ENCODE peak calls at places on chromosomes 16 and 17, in nine cellular contexts. B is transverse colon, R is suprapubic skin, J is stomach, A is SK-N-SH, V is tibial nerve, W is A549, L is ovary, Y is HepG2. C is an unnamed sample.
A peak's percentile ranks its signal among the peaks of the same experiment; 100 is the strongest.

GRCh38 chr17:14297161-14297851 is 3.6 kb upstream of the HS3ST3B1 start:
- DNase-seq in B (no peak), R (no peak), J (peak; percentile 38), A (peak; percentile 50), V (no peak), W (peak; percentile 59), L (peak; percentile 70), Y (peak; percentile 48), C (no peak)

GRCh38 chr16:51734220-51734619 is 583.1 kb upstream of the SALL1 start:
- DNase-seq in B (no peak), R (no peak), J (no peak), A (no peak), V (no peak), W (no peak), L (no peak), Y (no peak), C (no peak)

GRCh38 chr16:87956169-87956770 is 5.0 kb downstream of the BANP start:
- DNase-seq in B (peak; percentile 53), R (no peak), J (no peak), A (no peak), V (no peak), W (no peak), L (no peak), Y (no peak), C (no peak)

GRCh38 chr16:2213817-2214720 is 571 bp downstream of the PGP start:
- DNase-seq in B (no peak), R (no peak), J (no peak), A (peak; percentile 55), V (no peak), W (no peak), L (peak; percentile 58), Y (no peak), C (no peak)

GRCh38 chr16:977096-977701 is 4.4 kb upstream of the SOX8 start:
- DNase-seq in B (no peak), R (no peak), J (no peak), A (peak; percentile 55), V (no peak), W (no peak), L (peak; percentile 63), Y (no peak), C (peak; percentile 85)

GRCh38 chr16:77304134-77304533 is 104.9 kb downstream of the SYCE1L start:
- DNase-seq in B (no peak), R (no peak), J (no peak), A (no peak), V (no peak), W (no peak), L (no peak), Y (no peak), C (no peak)

GRCh38 chr17:41717408-41718286 is 5.5 kb downstream of the GAST start:
- DNase-seq in B (no peak), R (no peak), J (no peak), A (no peak), V (no peak), W (no peak), L (no peak), Y (no peak), C (no peak)

GRCh38 chr16:11063432-11064201 is 119.3 kb downstream of the CLEC16A start:
- DNase-seq in B (no peak), R (no peak), J (no peak), A (no peak), V (no peak), W (no peak), L (no peak), Y (no peak), C (peak; percentile 7)

GRCh38 chr17:28716740-28717577 is 709 bp downstream of the RAB34 start:
- DNase-seq in B (no peak), R (no peak), J (no peak), A (no peak), V (no peak), W (no peak), L (peak; percentile 75), Y (no peak), C (peak; percentile 82)

GRCh38 chr17:28715217-28715616 is 2.5 kb downstream of the RAB34 start:
- DNase-seq in B (no peak), R (no peak), J (no peak), A (no peak), V (no peak), W (no peak), L (no peak), Y (no peak), C (no peak)

GRCh38 chr17:28718990-28719433 is 773 bp upstream of the RPL23A start:
- DNase-seq in B (no peak), R (no peak), J (no peak), A (no peak), V (peak; percentile 21), W (no peak), L (no peak), Y (no peak), C (no peak)

GRCh38 chr17:28718317-28718672 is 627 bp upstream of the RAB34 start:
- DNase-seq in B (no peak), R (no peak), J (no peak), A (no peak), V (no peak), W (no peak), L (no peak), Y (no peak), C (no peak)

DNA sequence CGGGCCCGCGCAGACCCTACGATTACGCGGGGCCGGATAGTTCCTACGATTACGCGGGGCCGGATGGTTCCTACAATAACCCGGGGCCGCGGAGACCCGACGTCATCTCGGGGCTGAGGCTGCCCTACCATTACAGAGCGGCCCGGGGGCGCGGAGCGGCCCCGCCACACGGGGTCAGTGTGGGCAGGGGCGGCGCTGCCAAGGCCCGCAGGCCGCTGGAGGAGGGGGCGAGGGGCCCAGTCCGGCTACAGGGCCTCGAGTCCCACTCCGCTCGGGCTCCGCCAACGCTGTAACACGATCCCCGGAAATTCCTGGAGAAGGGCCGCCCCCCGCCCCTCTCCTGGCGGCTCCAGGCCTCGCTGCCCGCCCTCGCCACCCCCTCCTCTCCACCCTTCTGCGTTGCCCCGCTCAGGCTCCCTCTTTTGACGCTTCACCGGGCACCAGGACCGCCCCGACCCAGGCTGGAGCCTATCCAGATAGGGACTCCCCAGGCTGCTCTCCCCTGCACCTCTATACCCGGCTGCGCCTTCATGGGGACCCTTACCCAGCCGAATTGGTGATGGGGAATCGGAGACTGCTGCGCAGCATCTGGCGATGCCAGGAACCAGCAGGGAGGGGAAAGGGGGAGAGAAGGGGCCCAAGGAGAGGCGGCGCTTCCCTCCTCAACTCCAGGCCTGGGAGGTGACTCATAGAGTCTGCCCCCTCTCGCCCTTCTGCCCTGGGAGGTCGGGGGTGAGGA is at the start of gene RAB34:
- DNase-seq in B (peak; percentile 56), R (peak; percentile 85), J (peak; percentile 47), A (no peak), V (peak; percentile 54), W (peak; percentile 73), L (peak; percentile 92), Y (no peak), C (peak; percentile 92)
- TF ChIP-seq EP300 in B (no peak), R (no peak), J (no peak), A (no peak), V (peak; percentile 71), W (no peak), L (no peak), Y (no peak), C (no peak)

GRCh38 chr16:12259258-12259657 is 282.7 kb downstream of the SNX29 start:
- DNase-seq in B (no peak), R (no peak), J (no peak), A (no peak), V (no peak), W (no peak), L (no peak), Y (no peak), C (no peak)

GRCh38 chr16:12255919-12256665 is 279.6 kb downstream of the SNX29 start:
- DNase-seq in B (no peak), R (no peak), J (no peak), A (no peak), V (no peak), W (no peak), L (no peak), Y (no peak), C (no peak)

GRCh38 chr16:12256880-12257279 is 280.3 kb downstream of the SNX29 start:
- DNase-seq in B (no peak), R (no peak), J (no peak), A (no peak), V (no peak), W (no peak), L (no peak), Y (no peak), C (no peak)

GRCh38 chr16:12258806-12259205 is 282.3 kb downstream of the SNX29 start:
- DNase-seq in B (no peak), R (no peak), J (no peak), A (no peak), V (no peak), W (no peak), L (no peak), Y (no peak), C (no peak)

GRCh38 chr16:12257926-12258561 is 281.5 kb downstream of the SNX29 start:
- DNase-seq in B (peak; percentile 77), R (no peak), J (no peak), A (no peak), V (no peak), W (no peak), L (no peak), Y (peak; percentile 95), C (no peak)
- H3K4me1 ChIP-seq in B (peaks cover 11% of the 10 kb centered on the region), R (no peaks in the 10 kb centered on the region), J (peaks cover 5% of the 10 kb centered on the region), A (no peaks in the 10 kb centered on the region), V (no peaks in the 10 kb centered on the region), W (peaks cover 10% of the 10 kb centered on the region), L (peaks cover 16% of the 10 kb centered on the region), Y (peaks cover 66% of the 10 kb centered on the region), C (peaks cover 11% of the 10 kb centered on the region)

GRCh38 chr17:69722518-69722917 is 308.0 kb downstream of the MAP2K6 start:
- DNase-seq in B (no peak), R (no peak), J (no peak), A (no peak), V (no peak), W (no peak), L (no peak), Y (no peak), C (no peak)

GRCh38 chr17:69725125-69725524 is 310.6 kb downstream of the MAP2K6 start:
- DNase-seq in B (no peak), R (no peak), J (no peak), A (no peak), V (no peak), W (no peak), L (no peak), Y (no peak), C (no peak)

GRCh38 chr17:69724236-69724635 is 309.7 kb downstream of the MAP2K6 start:
- DNase-seq in B (no peak), R (no peak), J (no peak), A (no peak), V (no peak), W (no peak), L (no peak), Y (no peak), C (no peak)

GRCh38 chr17:69723316-69723715 is 308.8 kb downstream of the MAP2K6 start:
- DNase-seq in B (no peak), R (no peak), J (no peak), A (no peak), V (no peak), W (no peak), L (no peak), Y (no peak), C (no peak)

DNA sequence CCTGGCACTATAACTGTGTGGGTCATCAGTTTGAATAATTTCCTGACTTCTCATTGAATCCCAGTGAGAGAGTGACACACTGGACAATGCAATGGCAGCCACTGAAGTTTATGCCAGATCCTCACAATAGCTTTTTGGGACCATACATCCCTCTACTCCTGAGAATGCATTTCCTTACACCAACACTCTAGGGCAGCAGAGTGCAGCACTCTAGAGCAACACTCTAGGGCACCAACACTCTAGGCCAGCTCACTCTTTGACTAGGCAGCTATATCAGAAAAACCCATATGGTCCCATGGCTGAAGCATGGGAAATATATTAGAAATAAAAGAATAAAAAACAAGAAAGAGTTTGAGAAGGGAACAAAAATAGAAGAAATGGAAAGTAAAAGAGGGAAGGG is 309.2 kb downstream of the MAP2K6 start:
- DNase-seq in B (no peak), R (no peak), J (no peak), A (no peak), V (no peak), W (no peak), L (no peak), Y (no peak), C (no peak)
- TF ChIP-seq CTCF in B (no peak), R (no peak), J (no peak), A (peak; percentile 18), V (no peak), W (no peak), L (no peak), Y (no peak), C (no peak)

GRCh38 chr16:22052985-22053384 is 39.4 kb upstream of the VWA3A start:
- DNase-seq in B (no peak), R (no peak), J (no peak), A (no peak), V (no peak), W (no peak), L (no peak), Y (no peak), C (no peak)

GRCh38 chr16:22054847-22055590 is 37.3 kb upstream of the VWA3A start:
- DNase-seq in B (no peak), R (no peak), J (no peak), A (no peak), V (no peak), W (no peak), L (no peak), Y (no peak), C (no peak)

GRCh38 chr16:22050963-22051362 is 41.4 kb upstream of the VWA3A start:
- DNase-seq in B (no peak), R (no peak), J (no peak), A (no peak), V (no peak), W (no peak), L (no peak), Y (no peak), C (no peak)

GRCh38 chr16:22053921-22054341 is 38.4 kb upstream of the VWA3A start:
- DNase-seq in B (no peak), R (no peak), J (no peak), A (no peak), V (no peak), W (no peak), L (no peak), Y (no peak), C (no peak)

GRCh38 chr16:22055881-22056280 is 36.5 kb upstream of the VWA3A start:
- DNase-seq in B (no peak), R (no peak), J (no peak), A (no peak), V (no peak), W (no peak), L (no peak), Y (peak; percentile 13), C (no peak)
- TF ChIP-seq EP300 in B (no peak), R (no peak), J (no peak), A (no peak), V (no peak), W (no peak), L (no peak), Y (no peak), C (no peak)

C was measured in sigmoid colon.